ENCODE peak calls at places on chromosomes 3 and 15, in ten cellular contexts. Q is pancreas, L is astrocyte, M is tibial artery, U is endodermal cell, A is IMR-90, K is breast epithelium, R is heart left ventricle, H is gastrocnemius medialis, D is cardiac muscle cell. W is an unnamed sample.

GRCh38 chr3:99012051-99012450 is 110.6 kb upstream of the DCBLD2 start:
- DNase-seq in M (peak; percentile 82), H (no peak), R (no peak), L (peak; percentile 74), K (no peak), U (no peak), D (no peak), A (peak; percentile 13), Q (no peak), W (no peak)

GRCh38 chr3:134337071-134337482 is 37.2 kb downstream of the AMOTL2 start:
- DNase-seq in H (no peak), K (peak; percentile 38), U (no peak), L (no peak), A (no peak), M (peak; percentile 62), D (no peak), Q (no peak), R (no peak), W (no peak)

GRCh38 chr3:193030276-193030675 is 112.6 kb upstream of the MB21D2 start:
- DNase-seq in R (no peak), H (no peak), D (no peak), K (no peak), Q (no peak), A (peak; percentile 42), M (no peak), L (peak; percentile 26), U (no peak), W (no peak)

GRCh38 chr15:68487087-68487843 is 55.3 kb upstream of the ITGA11 start:
- DNase-seq in H (no peak), A (peak; percentile 35), L (peak; percentile 62), M (no peak), R (no peak), K (no peak), D (no peak), Q (no peak), U (no peak), W (peak; percentile 61)

GRCh38 chr15:70127288-70127746 is 29.6 kb upstream of the TLE3 start:
- DNase-seq in U (no peak), M (no peak), D (no peak), R (peak; percentile 57), L (no peak), Q (no peak), H (no peak), K (peak; percentile 69), A (no peak), W (peak; percentile 25)

GRCh38 chr3:110736332-110736731 is 335.3 kb upstream of the NECTIN3 start:
- DNase-seq in R (no peak), D (no peak), L (no peak), U (no peak), H (no peak), K (no peak), M (no peak), A (no peak), Q (no peak), W (no peak)

GRCh38 chr3:152444029-152444641 is 175.4 kb downstream of the MBNL1 start:
- DNase-seq in D (peak; percentile 63), A (peak; percentile 73), Q (no peak), R (no peak), M (no peak), L (peak; percentile 42), K (no peak), U (no peak), H (no peak), W (no peak)

GRCh38 chr3:28777806-28778475 is 429.3 kb upstream of the AZI2 start:
- DNase-seq in L (no peak), K (no peak), D (no peak), U (no peak), A (no peak), R (peak; percentile 46), Q (no peak), M (no peak), H (no peak), W (no peak)

GRCh38 chr15:100704281-100705055 is 102.1 kb downstream of the ASB7 start:
- DNase-seq in H (no peak), D (no peak), R (no peak), M (no peak), K (peak; percentile 19), U (no peak), L (peak; percentile 86), A (peak; percentile 92), Q (no peak), W (peak; percentile 95)

GRCh38 chr15:40287968-40288367 is 5.1 kb upstream of the ANKRD63 start:
- DNase-seq in D (no peak), M (no peak), A (no peak), Q (no peak), U (no peak), K (no peak), L (no peak), H (no peak), R (no peak), W (no peak)

DNA sequence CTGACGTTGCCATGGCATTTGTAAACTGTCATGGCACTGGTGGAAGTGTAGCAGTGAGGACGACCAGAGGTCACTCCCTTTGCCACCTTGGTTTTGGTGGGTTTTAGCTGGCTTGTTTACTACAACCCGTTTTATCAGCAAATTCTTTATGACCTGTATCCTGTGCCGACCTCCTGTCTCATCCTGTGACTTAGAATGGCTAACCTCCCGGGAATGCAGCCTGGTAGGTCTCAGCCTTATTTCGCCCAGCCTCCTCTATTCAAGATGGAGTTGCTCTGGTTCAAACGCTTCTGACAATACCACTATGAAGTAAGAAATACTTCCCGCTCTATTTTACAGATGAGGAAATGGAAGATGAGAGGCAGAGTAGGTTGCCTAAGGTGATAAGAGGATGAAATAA is 16.6 kb downstream of the PAQR9 start:
- DNase-seq in L (no peak), Q (no peak), H (no peak), D (no peak), U (no peak), K (no peak), R (no peak), M (no peak), A (no peak), W (no peak)
- H3K27me3 ChIP-seq in L (no peaks in the 10 kb centered on the region), Q (no peaks in the 10 kb centered on the region), H (peaks cover 8% of the 10 kb centered on the region), D (no peaks in the 10 kb centered on the region), U (peaks cover 2% of the 10 kb centered on the region), K (no peaks in the 10 kb centered on the region), R (no peaks in the 10 kb centered on the region), M (no peaks in the 10 kb centered on the region), A (peaks cover 14% of the 10 kb centered on the region), W (no peaks in the 10 kb centered on the region)

GRCh38 chr15:71688509-71689094 is 121.8 kb upstream of the NR2E3 start:
- DNase-seq in Q (no peak), M (no peak), D (no peak), K (no peak), A (no peak), U (no peak), L (no peak), R (no peak), H (no peak), W (no peak)

GRCh38 chr15:71687902-71688508 is 122.3 kb upstream of the NR2E3 start:
- DNase-seq in H (no peak), U (no peak), R (no peak), A (peak; percentile 77), K (no peak), L (peak; percentile 85), M (no peak), D (no peak), Q (no peak), W (no peak)

GRCh38 chr15:71691700-71692417 is 118.5 kb upstream of the NR2E3 start:
- DNase-seq in M (no peak), D (no peak), Q (no peak), U (peak; percentile 27), H (peak; percentile 8), R (peak; percentile 30), A (peak; percentile 95), L (peak; percentile 97), K (no peak), W (peak; percentile 54)

GRCh38 chr15:71686221-71687050 is 123.9 kb upstream of the NR2E3 start:
- DNase-seq in U (no peak), A (no peak), R (no peak), D (no peak), H (no peak), M (no peak), K (no peak), L (no peak), Q (no peak), W (no peak)

GRCh38 chr15:71691322-71691699 is 119.0 kb upstream of the NR2E3 start:
- DNase-seq in R (no peak), D (no peak), L (no peak), A (no peak), M (no peak), H (no peak), K (no peak), Q (no peak), U (peak; percentile 32), W (no peak)
- H3K4me3 ChIP-seq in R (no peak overlapping the region), D (no peak overlapping the region), L (no peak overlapping the region), A (no peak overlapping the region), M (no peak overlapping the region), H (peak overlapping the region; percentile 3), K (peak overlapping the region; percentile 30), Q (no peak overlapping the region), U (no peak overlapping the region), W (no peak overlapping the region)

GRCh38 chr3:196518999-196519737 is 4.0 kb upstream of the SMCO1 start:
- DNase-seq in D (peak; percentile 55), L (peak; percentile 25), M (peak; percentile 68), U (peak; percentile 90), H (peak; percentile 56), Q (no peak), R (peak; percentile 70), A (peak; percentile 73), K (no peak), W (peak; percentile 77)
- H3K9me3 ChIP-seq in D (peaks cover 3% of the 10 kb centered on the region), L (peaks cover 27% of the 10 kb centered on the region), M (peaks cover 27% of the 10 kb centered on the region), U (peaks cover 62% of the 10 kb centered on the region), H (no peaks in the 10 kb centered on the region), Q (no peaks in the 10 kb centered on the region), R (peaks cover 34% of the 10 kb centered on the region), A (peaks cover 31% of the 10 kb centered on the region), K (peaks cover 57% of the 10 kb centered on the region), W (peaks cover 25% of the 10 kb centered on the region)

GRCh38 chr3:10524270-10524669 is 18.9 kb upstream of the ATP2B2 start:
- DNase-seq in Q (no peak), D (no peak), M (no peak), H (no peak), A (no peak), K (peak; percentile 17), R (no peak), L (no peak), U (peak; percentile 17), W (no peak)

GRCh38 chr3:10527295-10528016 is 22.1 kb upstream of the ATP2B2 start:
- DNase-seq in Q (no peak), R (peak; percentile 6), M (no peak), H (no peak), D (no peak), A (no peak), L (no peak), K (peak; percentile 30), U (peak; percentile 57), W (no peak)

GRCh38 chr3:10524799-10525301 is 19.5 kb upstream of the ATP2B2 start:
- DNase-seq in L (no peak), D (no peak), M (no peak), Q (no peak), U (peak; percentile 34), A (no peak), R (peak; percentile 2), K (peak; percentile 51), H (no peak), W (no peak)

GRCh38 chr3:10528046-10528445 is 22.7 kb upstream of the ATP2B2 start:
- DNase-seq in D (no peak), U (peak; percentile 8), H (no peak), Q (no peak), R (peak; percentile 4), A (no peak), M (no peak), K (peak; percentile 42), L (no peak), W (no peak)

DNA sequence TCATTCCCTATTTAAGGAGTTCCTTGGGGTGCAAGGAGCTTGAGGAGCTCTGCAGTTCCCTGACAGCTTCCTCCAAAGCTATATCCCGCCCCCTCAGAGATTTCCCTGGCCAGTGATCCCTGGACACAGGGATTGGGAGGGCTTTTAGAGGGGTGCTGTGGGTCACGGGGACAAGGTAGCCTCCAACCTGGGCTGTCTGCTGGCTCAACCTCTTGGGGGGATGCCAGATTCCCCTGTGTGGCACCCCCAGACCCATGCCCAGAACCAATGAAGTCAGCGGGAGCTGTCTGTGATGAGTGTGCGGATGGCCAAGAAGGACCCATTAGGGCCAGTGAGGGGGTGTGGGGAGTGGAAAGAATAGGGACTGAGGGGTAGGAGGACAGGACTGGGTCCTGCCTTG is 21.0 kb upstream of the ATP2B2 start:
- DNase-seq in Q (no peak), H (no peak), K (peak; percentile 25), D (no peak), U (peak; percentile 32), A (no peak), M (no peak), R (peak; percentile 7), L (no peak), W (no peak)
- H3K27me3 ChIP-seq in Q (no peaks in the 10 kb centered on the region), H (no peaks in the 10 kb centered on the region), K (no peaks in the 10 kb centered on the region), D (peaks cover 33% of the 10 kb centered on the region), U (no peaks in the 10 kb centered on the region), A (peaks cover 29% of the 10 kb centered on the region), M (no peaks in the 10 kb centered on the region), R (no peaks in the 10 kb centered on the region), L (peaks cover 22% of the 10 kb centered on the region), W (no peaks in the 10 kb centered on the region)